ENCODE peak calls at places on chromosomes 11 and 22, in five cellular contexts. U, C, L, I and M are unnamed samples.

GRCh38 chr11:119905162-119905561 is 176.2 kb upstream of the NECTIN1 start:
- DNase-seq in U (no peak), C (no peak), L (no peak), I (no peak), M (no peak)

GRCh38 chr11:69950120-69950519 is 128.0 kb upstream of the ANO1 start:
- DNase-seq in U (peak), C (no peak), L (no peak), I (peak), M (peak)

GRCh38 chr11:1493650-1494244 is 7.2 kb upstream of the MOB2 start:
- DNase-seq in U (no peak), C (no peak), L (no peak), I (no peak), M (no peak)

GRCh38 chr22:24134090-24134846 is 47.0 kb upstream of the SUSD2 start:
- DNase-seq in U (no peak), C (peak), L (no peak), I (peak), M (no peak)

GRCh38 chr11:79331251-79331901 is 109.5 kb downstream of the TENM4 start:
- DNase-seq in U (no peak), C (no peak), L (no peak), I (no peak), M (no peak)

GRCh38 chr22:24550028-24550901 is 4.7 kb downstream of the GUCD1 start:
- DNase-seq in U (peak), C (no peak), L (no peak), I (no peak), M (no peak)

GRCh38 chr11:35715649-35716048 is 53.1 kb downstream of the TRIM44 start:
- DNase-seq in U (no peak), C (no peak), L (no peak), I (no peak), M (no peak)

GRCh38 chr22:36433318-36434231 is 45.8 kb upstream of the MYH9 start:
- DNase-seq in U (no peak), C (no peak), L (no peak), I (no peak), M (no peak)

GRCh38 chr11:108483163-108483562 is 15.0 kb downstream of the POGLUT3 start:
- DNase-seq in U (peak), C (no peak), L (no peak), I (no peak), M (no peak)

GRCh38 chr11:80414766-80415165 is 973.9 kb upstream of the TENM4 start:
- DNase-seq in U (peak), C (no peak), L (no peak), I (no peak), M (no peak)

GRCh38 chr11:102280237-102280833 is 36.9 kb upstream of the BIRC3 start:
- DNase-seq in U (no peak), C (no peak), L (no peak), I (no peak), M (no peak)

GRCh38 chr11:114309517-114309916 is 13.3 kb downstream of the NNMT start:
- DNase-seq in U (peak), C (no peak), L (peak), I (no peak), M (no peak)

GRCh38 chr22:37566329-37566837 is 6.1 kb downstream of the CDC42EP1 start:
- DNase-seq in U (no peak), C (peak), L (no peak), I (peak), M (no peak)

GRCh38 chr11:33721291-33721840 is 14.9 kb downstream of the CD59 start:
- DNase-seq in U (no peak), C (no peak), L (peak), I (peak), M (no peak)

GRCh38 chr11:76856111-76856510 is 4.6 kb upstream of the ACER3 start:
- DNase-seq in U (peak), C (no peak), L (peak), I (no peak), M (no peak)

GRCh38 chr11:72696866-72697428 is 22.7 kb upstream of the PDE2A start:
- DNase-seq in U (no peak), C (no peak), L (no peak), I (no peak), M (no peak)

GRCh38 chr11:9774591-9775392 is 110.9 kb downstream of the SWAP70 start:
- DNase-seq in U (peak), C (no peak), L (peak), I (no peak), M (no peak)

GRCh38 chr11:127133061-127133460 is 132.5 kb upstream of the KIRREL3 start:
- DNase-seq in U (no peak), C (no peak), L (no peak), I (no peak), M (no peak)